ENCODE peak calls at places on chromosomes 7 and 10, in seven cellular contexts. R is amniotic stem cell; S is GM04503; I is stimulated activated CD8-positive, alpha-beta memory T cell treated with anti-CD3 and anti-CD28 coated beads, Interleukin-15, amount 100 ng/mL, for 24 hours; D is NCI-H82; X is NCI-H1105; V is H9. Y is an unnamed sample.

GRCh38 chr10:71621263-71621751 is 98.3 kb downstream of the C10orf105 start:
- DNase-seq in R (no peak), S (no peak), I (no peak), D (no peak), X (no peak), V (peak), Y (no peak)

GRCh38 chr7:111083423-111083822 is 7.5 kb upstream of the LRRN3 start:
- DNase-seq in R (peak), S (peak), I (no peak), D (no peak), X (no peak), V (no peak), Y (peak)

GRCh38 chr7:40232242-40232929 is 97.6 kb downstream of the SUGCT start:
- DNase-seq in R (peak), S (no peak), I (no peak), D (peak), X (peak), V (no peak), Y (no peak)

GRCh38 chr7:37495574-37496184 is 47.0 kb upstream of the ELMO1 start:
- DNase-seq in R (no peak), S (no peak), I (no peak), D (peak), X (no peak), V (no peak), Y (no peak)

GRCh38 chr10:51718804-51719291 is 19.5 kb upstream of the CSTF2T start:
- DNase-seq in R (peak), S (peak), I (no peak), D (no peak), X (no peak), V (peak), Y (peak)

GRCh38 chr7:157474685-157475084 is 137.9 kb downstream of the DNAJB6 start:
- DNase-seq in R (no peak), S (no peak), I (no peak), D (peak), X (no peak), V (peak), Y (no peak)

GRCh38 chr7:95781967-95782586 is 9.7 kb downstream of the DYNC1I1 start:
- DNase-seq in R (no peak), S (no peak), I (no peak), D (no peak), X (no peak), V (no peak), Y (no peak)

GRCh38 chr7:135558337-135558767 is 635 bp downstream of the NUP205 start:
- DNase-seq in R (peak), S (no peak), I (peak), D (peak), X (peak), V (peak), Y (peak)

GRCh38 chr10:88097092-88097894 is 233.9 kb downstream of the PTEN start:
- DNase-seq in R (no peak), S (no peak), I (no peak), D (no peak), X (no peak), V (no peak), Y (no peak)

GRCh38 chr7:131186816-131187215 is 140.9 kb upstream of the MKLN1 start:
- DNase-seq in R (no peak), S (no peak), I (no peak), D (no peak), X (no peak), V (no peak), Y (no peak)

GRCh38 chr10:19638173-19638872 is 177.9 kb upstream of the PLXDC2 start:
- DNase-seq in R (no peak), S (peak), I (no peak), D (no peak), X (no peak), V (no peak), Y (peak)

GRCh38 chr7:69664433-69664832 is 66.2 kb downstream of the AUTS2 start:
- DNase-seq in R (no peak), S (no peak), I (no peak), D (no peak), X (peak), V (no peak), Y (no peak)

GRCh38 chr7:72007018-72007417 is 405.1 kb downstream of the CALN1 start:
- DNase-seq in R (no peak), S (no peak), I (no peak), D (no peak), X (no peak), V (no peak), Y (no peak)

GRCh38 chr7:44814956-44815355 is 18.5 kb downstream of the PPIA start:
- DNase-seq in R (no peak), S (no peak), I (no peak), D (no peak), X (no peak), V (no peak), Y (no peak)

GRCh38 chr10:90111671-90112070 is 410.3 kb downstream of the KIF20B start:
- DNase-seq in R (peak), S (no peak), I (no peak), D (no peak), X (no peak), V (no peak), Y (no peak)

GRCh38 chr10:78907458-78908211 is 161.1 kb upstream of the ZMIZ1 start:
- DNase-seq in R (no peak), S (no peak), I (no peak), D (no peak), X (no peak), V (peak), Y (no peak)

GRCh38 chr7:24540956-24541355 is 32.3 kb upstream of the PALS2 start:
- DNase-seq in R (no peak), S (no peak), I (no peak), D (no peak), X (no peak), V (no peak), Y (no peak)

GRCh38 chr7:107180378-107180777 is 11.6 kb downstream of the HBP1 start:
- DNase-seq in R (peak), S (no peak), I (peak), D (no peak), X (no peak), V (no peak), Y (no peak)

GRCh38 chr7:136086712-136087111 is 109.6 kb upstream of the MTPN start:
- DNase-seq in R (peak), S (peak), I (no peak), D (peak), X (no peak), V (peak), Y (peak)

GRCh38 chr10:30463944-30464451 is 30.0 kb downstream of the MAP3K8 start:
- DNase-seq in R (no peak), S (no peak), I (no peak), D (no peak), X (no peak), V (no peak), Y (no peak)

GRCh38 chr10:70277396-70278030 is 6.3 kb downstream of the NPFFR1 start:
- DNase-seq in R (no peak), S (no peak), I (no peak), D (no peak), X (no peak), V (no peak), Y (no peak)